ENCODE peak calls at places on chromosomes 7 and 10, in four cellular contexts. One of them, this sample, is unnamed.

GRCh38 chr7:85471740-85472139 is 284.9 kb upstream of the SEMA3D start:
- DNase-seq in breast epithelium: no peak
- DNase-seq in Calu3: no peak
- DNase-seq in mammary epithelial cell: peak; percentile 17
- DNase-seq in this sample: no peak

GRCh38 chr7:96315109-96315480 is 6.8 kb downstream of the SLC25A13 start:
- DNase-seq in Calu3: no peak
- DNase-seq in breast epithelium: no peak
- DNase-seq in mammary epithelial cell: no peak
- DNase-seq in this sample: no peak

GRCh38 chr7:44081266-44081748 is 1.0 kb downstream of the POLM start:
- DNase-seq in breast epithelium: no peak
- DNase-seq in Calu3: no peak
- DNase-seq in mammary epithelial cell: no peak
- DNase-seq in this sample: no peak

GRCh38 chr10:133157662-133158436 is 2.2 kb upstream of the KNDC1 start:
- DNase-seq in Calu3: no peak
- DNase-seq in mammary epithelial cell: no peak
- DNase-seq in breast epithelium: peak; percentile 13
- DNase-seq in this sample: no peak

GRCh38 chr10:60239228-60239627 is 150.4 kb downstream of the ANK3 start:
- DNase-seq in breast epithelium: no peak
- DNase-seq in mammary epithelial cell: no peak
- DNase-seq in Calu3: no peak
- DNase-seq in this sample: no peak

GRCh38 chr7:41472427-41473125 is 230.3 kb downstream of the INHBA start:
- DNase-seq in mammary epithelial cell: no peak
- DNase-seq in breast epithelium: no peak
- DNase-seq in Calu3: no peak
- DNase-seq in this sample: no peak

GRCh38 chr10:87694011-87694794 is 34.5 kb downstream of the PAPSS2 start:
- DNase-seq in mammary epithelial cell: no peak
- DNase-seq in Calu3: no peak
- DNase-seq in breast epithelium: no peak
- DNase-seq in this sample: no peak

GRCh38 chr10:109988231-109988630 is 19.6 kb upstream of the ADD3 start:
- DNase-seq in Calu3: no peak
- DNase-seq in breast epithelium: no peak
- DNase-seq in mammary epithelial cell: no peak
- DNase-seq in this sample: no peak

GRCh38 chr10:24706479-24707118 is 17.1 kb downstream of the ARHGAP21 start:
- DNase-seq in mammary epithelial cell: peak; percentile 94
- DNase-seq in Calu3: peak; percentile 40
- DNase-seq in breast epithelium: no peak
- DNase-seq in this sample: peak; percentile 82

GRCh38 chr7:132580277-132580676 is 4.0 kb upstream of the PLXNA4 start:
- DNase-seq in Calu3: no peak
- DNase-seq in breast epithelium: no peak
- DNase-seq in mammary epithelial cell: peak; percentile 13
- DNase-seq in this sample: no peak

GRCh38 chr7:92994889-92995288 is 122.9 kb downstream of the SAMD9 start:
- DNase-seq in breast epithelium: no peak
- DNase-seq in Calu3: no peak
- DNase-seq in mammary epithelial cell: no peak
- DNase-seq in this sample: no peak

GRCh38 chr7:103718482-103719415 is 270.7 kb downstream of the RELN start:
- DNase-seq in Calu3: no peak
- DNase-seq in breast epithelium: no peak
- DNase-seq in mammary epithelial cell: peak; percentile 55
- DNase-seq in this sample: no peak

GRCh38 chr7:12146813-12147212 is 64.3 kb upstream of the TMEM106B start:
- DNase-seq in breast epithelium: no peak
- DNase-seq in Calu3: no peak
- DNase-seq in mammary epithelial cell: no peak
- DNase-seq in this sample: no peak

GRCh38 chr7:121530251-121531174 is 134.4 kb upstream of the FAM3C start:
- DNase-seq in Calu3: peak; percentile 80
- DNase-seq in mammary epithelial cell: peak; percentile 99
- DNase-seq in breast epithelium: no peak
- DNase-seq in this sample: peak; percentile 98

GRCh38 chr7:31986878-31987518 is 83.2 kb downstream of the PDE1C start:
- DNase-seq in breast epithelium: no peak
- DNase-seq in mammary epithelial cell: no peak
- DNase-seq in Calu3: no peak
- DNase-seq in this sample: no peak

GRCh38 chr10:57579926-57580325 is 687.8 kb downstream of the IPMK start:
- DNase-seq in Calu3: peak; percentile 51
- DNase-seq in mammary epithelial cell: peak; percentile 27
- DNase-seq in breast epithelium: no peak
- DNase-seq in this sample: peak; percentile 9

GRCh38 chr7:17095001-17095574 is 203.4 kb upstream of the AHR start:
- DNase-seq in breast epithelium: peak; percentile 94
- DNase-seq in Calu3: peak; percentile 24
- DNase-seq in mammary epithelial cell: peak; percentile 99
- DNase-seq in this sample: peak; percentile 83

GRCh38 chr7:92058040-92058439 is 76.2 kb downstream of the CYP51A1 start:
- DNase-seq in mammary epithelial cell: no peak
- DNase-seq in Calu3: no peak
- DNase-seq in breast epithelium: no peak
- DNase-seq in this sample: no peak

GRCh38 chr7:1300206-1300605 is 67.5 kb downstream of the UNCX start:
- DNase-seq in mammary epithelial cell: no peak
- DNase-seq in Calu3: no peak
- DNase-seq in breast epithelium: no peak
- DNase-seq in this sample: no peak

DNA sequence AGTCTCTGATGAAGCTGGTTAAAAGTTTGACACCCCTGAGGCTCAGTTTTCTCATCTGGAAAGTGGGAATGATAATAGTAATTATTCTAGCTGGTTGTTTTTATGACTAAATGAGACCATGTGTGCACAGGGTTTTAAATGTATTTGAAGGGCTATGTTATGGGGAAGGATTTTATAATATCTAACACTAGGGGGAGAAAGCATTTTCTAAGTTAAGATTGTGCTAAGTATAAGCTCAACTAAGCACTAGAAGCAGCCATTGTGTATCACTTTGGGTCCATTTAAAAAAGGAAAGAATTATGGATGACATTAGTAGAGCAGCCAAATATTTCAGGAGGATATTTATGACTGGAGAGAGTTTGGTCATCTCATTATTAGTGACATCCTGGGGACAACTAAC is 49.5 kb upstream of the CREB5 start:
- DNase-seq in Calu3: no peak
- DNase-seq in mammary epithelial cell: no peak
- DNase-seq in breast epithelium: no peak
- DNase-seq in this sample: no peak
- TF ChIP-seq CTCF in Calu3: peak; percentile 42
- TF ChIP-seq CTCF in mammary epithelial cell: peak; percentile 33
- TF ChIP-seq CTCF in breast epithelium: no peak
- TF ChIP-seq CTCF in this sample: no peak

DNA sequence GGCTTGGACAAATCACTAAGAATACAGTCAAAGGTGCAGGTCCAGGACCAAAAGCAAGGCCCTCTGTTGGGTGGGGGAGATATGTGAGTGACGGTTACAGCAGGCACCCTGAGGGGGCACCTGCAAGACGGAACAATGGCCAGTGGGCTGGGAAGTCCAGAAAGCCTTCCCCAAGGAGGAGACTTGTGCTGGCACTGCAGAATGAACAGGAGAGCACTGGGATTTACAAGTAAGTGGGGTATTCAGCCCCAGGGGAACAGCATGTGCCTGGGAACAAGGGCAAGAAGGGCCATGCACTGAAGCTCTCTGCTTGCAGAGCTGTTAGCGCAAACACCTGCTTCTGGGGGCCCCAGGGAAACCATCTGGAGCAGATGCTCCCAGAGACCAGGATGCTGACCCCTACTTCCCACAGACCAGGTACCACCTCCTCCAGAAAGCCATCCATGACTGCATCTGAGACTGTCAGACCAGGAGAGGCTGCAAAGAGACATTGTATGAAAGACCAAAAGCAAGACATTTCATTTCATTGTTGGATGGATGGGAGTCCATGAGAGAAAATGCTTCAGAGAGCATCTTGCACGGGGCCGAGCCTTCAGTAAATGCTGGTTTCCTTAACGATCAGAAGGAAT is 24.6 kb upstream of the ZMIZ1 start:
- DNase-seq in Calu3: no peak
- DNase-seq in mammary epithelial cell: no peak
- DNase-seq in breast epithelium: no peak
- DNase-seq in this sample: no peak
- TF ChIP-seq CTCF in Calu3: no peak
- TF ChIP-seq CTCF in mammary epithelial cell: no peak
- TF ChIP-seq CTCF in breast epithelium: no peak
- TF ChIP-seq CTCF in this sample: no peak

GRCh38 chr10:50501899-50502556 is 121.7 kb downstream of the SGMS1 start:
- DNase-seq in mammary epithelial cell: peak; percentile 14
- DNase-seq in breast epithelium: no peak
- DNase-seq in Calu3: no peak
- DNase-seq in this sample: no peak

GRCh38 chr10:50503661-50504320 is 120.0 kb downstream of the SGMS1 start:
- DNase-seq in mammary epithelial cell: peak; percentile 97
- DNase-seq in Calu3: no peak
- DNase-seq in breast epithelium: no peak
- DNase-seq in this sample: no peak

GRCh38 chr10:50504389-50504788 is 119.4 kb downstream of the SGMS1 start:
- DNase-seq in mammary epithelial cell: no peak
- DNase-seq in Calu3: no peak
- DNase-seq in breast epithelium: no peak
- DNase-seq in this sample: no peak

GRCh38 chr10:50498465-50498864 is 125.3 kb downstream of the SGMS1 start:
- DNase-seq in breast epithelium: no peak
- DNase-seq in Calu3: no peak
- DNase-seq in mammary epithelial cell: no peak
- DNase-seq in this sample: no peak

GRCh38 chr10:50501478-50501877 is 122.3 kb downstream of the SGMS1 start:
- DNase-seq in breast epithelium: no peak
- DNase-seq in Calu3: no peak
- DNase-seq in mammary epithelial cell: peak; percentile 80
- DNase-seq in this sample: no peak
- TF ChIP-seq CTCF in breast epithelium: no peak
- TF ChIP-seq CTCF in Calu3: no peak
- TF ChIP-seq CTCF in mammary epithelial cell: no peak
- TF ChIP-seq CTCF in this sample: no peak

GRCh38 chr7:149598721-149599308 is 101.2 kb upstream of the ZNF746 start:
- DNase-seq in Calu3: peak; percentile 52
- DNase-seq in breast epithelium: no peak
- DNase-seq in mammary epithelial cell: peak; percentile 44
- DNase-seq in this sample: peak; percentile 22
- TF ChIP-seq CTCF in Calu3: no peak
- TF ChIP-seq CTCF in breast epithelium: peak; percentile 18
- TF ChIP-seq CTCF in mammary epithelial cell: peak; percentile 52
- TF ChIP-seq CTCF in this sample: peak; percentile 70